ENCODE peak calls at places on chromosomes 16 and 17, in seven cellular contexts. One of them, this sample, is unnamed.

GRCh38 chr17:14038206-14038605 is 31.1 kb upstream of the COX10 start:
- DNase-seq in prostate gland: no peak
- DNase-seq in stomach: no peak
- DNase-seq in transverse colon: no peak
- DNase-seq in breast epithelium: no peak
- DNase-seq in K562: no peak
- DNase-seq in suprapubic skin: no peak
- DNase-seq in this sample: no peak

GRCh38 chr17:83199500-83200201 is 120.2 kb downstream of the METRNL start:
- DNase-seq in prostate gland: no peak
- DNase-seq in stomach: peak; percentile 51
- DNase-seq in transverse colon: peak; percentile 60
- DNase-seq in breast epithelium: peak; percentile 43
- DNase-seq in K562: no peak
- DNase-seq in suprapubic skin: peak; percentile 76
- DNase-seq in this sample: peak; percentile 94

GRCh38 chr16:50313596-50314483 is 47.5 kb downstream of the ADCY7 start:
- DNase-seq in prostate gland: no peak
- DNase-seq in stomach: peak; percentile 25
- DNase-seq in transverse colon: no peak
- DNase-seq in breast epithelium: no peak
- DNase-seq in K562: no peak
- DNase-seq in suprapubic skin: peak; percentile 87
- DNase-seq in this sample: peak; percentile 84

GRCh38 chr16:89499767-89500166 is 8.4 kb upstream of the SPG7 start:
- DNase-seq in prostate gland: no peak
- DNase-seq in stomach: no peak
- DNase-seq in transverse colon: no peak
- DNase-seq in breast epithelium: no peak
- DNase-seq in K562: no peak
- DNase-seq in suprapubic skin: no peak
- DNase-seq in this sample: no peak

GRCh38 chr17:47470836-47471235 is 60.1 kb upstream of the NPEPPS start:
- DNase-seq in prostate gland: no peak
- DNase-seq in stomach: no peak
- DNase-seq in transverse colon: no peak
- DNase-seq in breast epithelium: no peak
- DNase-seq in K562: no peak
- DNase-seq in suprapubic skin: no peak
- DNase-seq in this sample: no peak

GRCh38 chr17:62064029-62064790 is 868 bp downstream of the MED13 start:
- DNase-seq in prostate gland: peak; percentile 21
- DNase-seq in stomach: no peak
- DNase-seq in transverse colon: no peak
- DNase-seq in breast epithelium: no peak
- DNase-seq in K562: no peak
- DNase-seq in suprapubic skin: no peak
- DNase-seq in this sample: no peak

GRCh38 chr16:85112364-85112763 is at the start of gene CIBAR2:
- DNase-seq in prostate gland: no peak
- DNase-seq in stomach: no peak
- DNase-seq in transverse colon: no peak
- DNase-seq in breast epithelium: no peak
- DNase-seq in K562: no peak
- DNase-seq in suprapubic skin: no peak
- DNase-seq in this sample: no peak

GRCh38 chr17:47223007-47223406 is 13.9 kb downstream of the MYL4 start:
- DNase-seq in prostate gland: no peak
- DNase-seq in stomach: no peak
- DNase-seq in transverse colon: no peak
- DNase-seq in breast epithelium: no peak
- DNase-seq in K562: no peak
- DNase-seq in suprapubic skin: no peak
- DNase-seq in this sample: no peak

GRCh38 chr16:25027781-25028180 is 12.6 kb upstream of the ARHGAP17 start:
- DNase-seq in prostate gland: no peak
- DNase-seq in stomach: no peak
- DNase-seq in transverse colon: no peak
- DNase-seq in breast epithelium: no peak
- DNase-seq in K562: no peak
- DNase-seq in suprapubic skin: peak; percentile 11
- DNase-seq in this sample: no peak

GRCh38 chr17:867896-868489 is 85.8 kb downstream of the MRM3 start:
- DNase-seq in prostate gland: no peak
- DNase-seq in stomach: no peak
- DNase-seq in transverse colon: no peak
- DNase-seq in breast epithelium: no peak
- DNase-seq in K562: no peak
- DNase-seq in suprapubic skin: no peak
- DNase-seq in this sample: no peak

GRCh38 chr17:83013779-83014117 is 65.7 kb upstream of the METRNL start:
- DNase-seq in prostate gland: no peak
- DNase-seq in stomach: no peak
- DNase-seq in transverse colon: no peak
- DNase-seq in breast epithelium: no peak
- DNase-seq in K562: no peak
- DNase-seq in suprapubic skin: no peak
- DNase-seq in this sample: no peak

GRCh38 chr16:27450836-27451341 is 48.9 kb downstream of the IL21R start:
- DNase-seq in prostate gland: no peak
- DNase-seq in stomach: no peak
- DNase-seq in transverse colon: peak; percentile 50
- DNase-seq in breast epithelium: no peak
- DNase-seq in K562: no peak
- DNase-seq in suprapubic skin: no peak
- DNase-seq in this sample: no peak

GRCh38 chr17:57420674-57421392 is 164.5 kb downstream of the MSI2 start:
- DNase-seq in prostate gland: peak; percentile 26
- DNase-seq in stomach: peak; percentile 36
- DNase-seq in transverse colon: peak; percentile 59
- DNase-seq in breast epithelium: no peak
- DNase-seq in K562: peak; percentile 56
- DNase-seq in suprapubic skin: no peak
- DNase-seq in this sample: no peak

GRCh38 chr17:74868908-74869255 is 3.9 kb downstream of the FDXR start:
- DNase-seq in prostate gland: no peak
- DNase-seq in stomach: no peak
- DNase-seq in transverse colon: no peak
- DNase-seq in breast epithelium: no peak
- DNase-seq in K562: no peak
- DNase-seq in suprapubic skin: no peak
- DNase-seq in this sample: no peak

GRCh38 chr16:83245061-83245460 is 562.7 kb upstream of the HSBP1 start:
- DNase-seq in prostate gland: no peak
- DNase-seq in stomach: no peak
- DNase-seq in transverse colon: no peak
- DNase-seq in breast epithelium: no peak
- DNase-seq in K562: no peak
- DNase-seq in suprapubic skin: no peak
- DNase-seq in this sample: no peak

GRCh38 chr17:1830288-1830687 is 483 bp downstream of the RPA1 start:
- DNase-seq in prostate gland: peak; percentile 9
- DNase-seq in stomach: no peak
- DNase-seq in transverse colon: peak; percentile 13
- DNase-seq in breast epithelium: no peak
- DNase-seq in K562: peak; percentile 9
- DNase-seq in suprapubic skin: no peak
- DNase-seq in this sample: no peak

GRCh38 chr17:76271669-76272540 is 6.8 kb downstream of the UBALD2 start:
- DNase-seq in prostate gland: no peak
- DNase-seq in stomach: peak; percentile 58
- DNase-seq in transverse colon: peak; percentile 71
- DNase-seq in breast epithelium: no peak
- DNase-seq in K562: peak; percentile 34
- DNase-seq in suprapubic skin: no peak
- DNase-seq in this sample: peak; percentile 96

GRCh38 chr17:49901460-49902331 is 53.8 kb upstream of the TAC4 start:
- DNase-seq in prostate gland: no peak
- DNase-seq in stomach: no peak
- DNase-seq in transverse colon: no peak
- DNase-seq in breast epithelium: no peak
- DNase-seq in K562: peak; percentile 51
- DNase-seq in suprapubic skin: no peak
- DNase-seq in this sample: no peak

GRCh38 chr16:57901480-57902069 is 69.4 kb downstream of the CNGB1 start:
- DNase-seq in prostate gland: no peak
- DNase-seq in stomach: no peak
- DNase-seq in transverse colon: no peak
- DNase-seq in breast epithelium: no peak
- DNase-seq in K562: no peak
- DNase-seq in suprapubic skin: no peak
- DNase-seq in this sample: no peak

GRCh38 chr16:46719528-46719927 is 28.6 kb downstream of the MYLK3 start:
- DNase-seq in prostate gland: no peak
- DNase-seq in stomach: no peak
- DNase-seq in transverse colon: no peak
- DNase-seq in breast epithelium: no peak
- DNase-seq in K562: no peak
- DNase-seq in suprapubic skin: no peak
- DNase-seq in this sample: no peak

GRCh38 chr17:71446635-71447034 is 674.2 kb upstream of the SOX9 start:
- DNase-seq in prostate gland: no peak
- DNase-seq in stomach: no peak
- DNase-seq in transverse colon: no peak
- DNase-seq in breast epithelium: no peak
- DNase-seq in K562: no peak
- DNase-seq in suprapubic skin: no peak
- DNase-seq in this sample: no peak

DNA sequence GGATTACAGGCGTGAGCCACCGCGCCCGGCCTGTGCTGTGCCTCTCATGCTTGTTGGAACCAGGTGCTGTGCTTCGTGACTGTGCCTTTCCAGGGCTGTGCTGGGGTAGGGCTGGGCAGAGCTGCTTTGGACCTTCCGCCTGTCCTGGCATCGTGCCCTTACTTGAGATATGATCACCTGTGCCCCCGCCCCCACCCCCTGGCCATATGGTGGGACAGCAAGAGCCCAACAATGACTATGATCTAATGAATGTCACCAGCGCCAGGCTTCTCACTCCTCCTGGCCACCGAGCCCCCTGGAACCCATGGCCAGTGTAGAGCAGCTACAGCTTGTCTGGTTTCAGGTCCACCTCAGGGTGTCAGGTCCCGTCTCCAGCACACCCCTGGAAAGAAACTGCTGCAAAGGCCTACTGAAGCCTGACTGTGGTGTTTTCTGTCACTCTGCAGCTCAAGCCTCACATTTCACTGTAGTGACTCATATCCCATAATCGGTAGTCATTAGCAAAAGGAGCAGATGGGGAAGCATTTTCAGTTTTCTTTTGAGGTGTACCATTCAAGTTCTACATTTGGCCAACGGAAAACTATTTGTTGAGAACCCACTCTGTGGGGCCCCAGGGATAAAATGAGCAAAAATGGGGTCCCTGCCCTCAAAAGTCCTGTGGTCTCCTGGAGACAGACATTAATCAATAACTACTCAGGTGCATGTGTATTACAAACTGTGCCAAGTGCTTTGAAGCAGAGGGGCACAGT is 22.1 kb downstream of the FCSK start:
- DNase-seq in prostate gland: no peak
- DNase-seq in stomach: peak; percentile 31
- DNase-seq in transverse colon: no peak
- DNase-seq in breast epithelium: no peak
- DNase-seq in K562: no peak
- DNase-seq in suprapubic skin: no peak
- DNase-seq in this sample: no peak
- TF ChIP-seq POLR2AphosphoS5 in prostate gland: no peak
- TF ChIP-seq POLR2AphosphoS5 in stomach: no peak
- TF ChIP-seq POLR2AphosphoS5 in transverse colon: no peak
- TF ChIP-seq POLR2AphosphoS5 in breast epithelium: no peak
- TF ChIP-seq POLR2AphosphoS5 in K562: no peak
- TF ChIP-seq POLR2AphosphoS5 in suprapubic skin: no peak
- TF ChIP-seq POLR2AphosphoS5 in this sample: no peak

DNA sequence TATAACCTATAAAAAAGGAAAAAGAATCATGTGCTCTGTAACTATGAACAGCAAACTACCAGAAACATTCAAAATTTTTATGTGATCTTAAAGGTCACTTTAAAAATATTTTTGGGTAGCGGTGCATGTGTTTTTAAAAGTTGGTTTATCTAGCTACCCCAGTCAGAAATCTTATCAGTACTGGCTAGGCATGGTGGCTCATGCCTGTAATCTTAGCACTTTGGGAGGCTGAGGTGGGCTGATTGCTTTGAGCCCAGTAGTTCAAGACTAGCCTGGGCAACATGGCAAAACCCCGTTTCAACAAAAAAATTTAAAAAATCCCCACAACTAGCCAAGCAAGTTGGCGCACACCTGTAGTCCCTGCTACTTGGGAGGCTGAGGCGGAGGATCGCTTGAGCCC is 3.7 kb downstream of the CAPNS2 start:
- DNase-seq in prostate gland: no peak
- DNase-seq in stomach: no peak
- DNase-seq in transverse colon: no peak
- DNase-seq in breast epithelium: no peak
- DNase-seq in K562: no peak
- DNase-seq in suprapubic skin: no peak
- DNase-seq in this sample: no peak
- TF ChIP-seq POLR2A in prostate gland: no peak
- TF ChIP-seq POLR2A in stomach: no peak
- TF ChIP-seq POLR2A in transverse colon: no peak
- TF ChIP-seq POLR2A in breast epithelium: no peak
- TF ChIP-seq POLR2A in K562: no peak
- TF ChIP-seq POLR2A in suprapubic skin: no peak
- TF ChIP-seq POLR2A in this sample: no peak

GRCh38 chr16:721765-722481 is 977 bp downstream of the ANTKMT start:
- DNase-seq in prostate gland: no peak
- DNase-seq in stomach: no peak
- DNase-seq in transverse colon: no peak
- DNase-seq in breast epithelium: no peak
- DNase-seq in K562: peak; percentile 43
- DNase-seq in suprapubic skin: no peak
- DNase-seq in this sample: peak; percentile 80
- H3K4me1 ChIP-seq in prostate gland: peaks cover 15% of the 10 kb centered on the region
- H3K4me1 ChIP-seq in stomach: peaks cover 56% of the 10 kb centered on the region
- H3K4me1 ChIP-seq in transverse colon: peaks cover 46% of the 10 kb centered on the region
- H3K4me1 ChIP-seq in breast epithelium: peaks cover 20% of the 10 kb centered on the region
- H3K4me1 ChIP-seq in K562: peaks cover 98% of the 10 kb centered on the region
- H3K4me1 ChIP-seq in suprapubic skin: peaks cover 37% of the 10 kb centered on the region
- H3K4me1 ChIP-seq in this sample: peaks cover 67% of the 10 kb centered on the region

DNA sequence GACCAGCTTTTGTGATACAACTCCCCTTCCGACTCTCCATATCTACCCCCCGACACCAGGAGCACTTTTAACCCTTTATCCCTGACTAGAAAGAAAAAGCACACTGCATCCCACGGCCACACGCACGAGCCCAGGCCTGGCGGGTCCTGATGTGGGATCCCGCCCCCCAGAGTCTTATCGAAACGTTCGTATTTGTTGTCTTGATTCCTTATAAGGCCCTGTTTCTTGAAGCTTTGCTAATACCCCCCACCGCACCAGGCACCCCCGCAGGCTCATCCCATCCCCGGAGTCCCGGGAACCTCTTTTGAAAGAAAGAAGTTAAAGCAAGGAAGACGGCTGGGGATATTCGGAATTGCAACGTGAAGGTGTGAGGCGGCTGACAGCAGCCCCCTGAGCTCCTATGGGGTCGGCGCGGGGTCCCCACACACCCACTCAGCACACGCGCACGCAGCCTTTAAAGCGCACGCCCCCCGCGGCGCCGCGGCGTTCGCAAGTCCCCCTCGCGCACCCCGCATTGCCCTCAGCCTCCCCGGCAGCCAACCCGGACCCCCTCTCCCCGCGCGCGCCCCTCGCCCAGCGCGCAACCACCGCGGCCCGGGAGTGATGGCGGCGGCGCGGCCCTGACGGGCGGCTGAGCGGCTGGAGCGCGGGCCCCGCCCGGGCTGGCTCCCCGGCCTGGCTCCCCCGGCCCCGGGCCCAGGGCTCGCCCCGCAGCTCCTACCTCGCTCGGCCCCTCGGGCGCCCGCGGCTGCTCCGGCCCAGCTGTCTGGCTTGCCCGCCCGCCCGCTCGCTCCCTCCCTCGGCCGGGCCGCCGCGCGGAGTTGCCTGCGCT is 448 bp downstream of the STAT5B start:
- DNase-seq in prostate gland: no peak
- DNase-seq in stomach: no peak
- DNase-seq in transverse colon: peak; percentile 19
- DNase-seq in breast epithelium: no peak
- DNase-seq in K562: peak; percentile 47
- DNase-seq in suprapubic skin: no peak
- DNase-seq in this sample: peak; percentile 74
- TF ChIP-seq POLR2AphosphoS5 in prostate gland: no peak
- TF ChIP-seq POLR2AphosphoS5 in stomach: peak; percentile 51
- TF ChIP-seq POLR2AphosphoS5 in transverse colon: no peak
- TF ChIP-seq POLR2AphosphoS5 in breast epithelium: peak; percentile 9
- TF ChIP-seq POLR2AphosphoS5 in K562: peak; percentile 81
- TF ChIP-seq POLR2AphosphoS5 in suprapubic skin: no peak
- TF ChIP-seq POLR2AphosphoS5 in this sample: no peak

This sample was measured in spleen.